ENCODE peak calls at places on chromosomes 7 and 10, in six cellular contexts. One of them, this sample, is unnamed.

GRCh38 chr7:55731931-55732330 is 130.6 kb downstream of the SEPTIN14 start:
- DNase-seq in NCI-H774: no peak
- DNase-seq in occipital lobe: no peak
- DNase-seq in left lobe of liver: no peak
- DNase-seq in T-helper 9 cell: no peak
- DNase-seq in astrocyte of the spinal cord: no peak
- DNase-seq in this sample: no peak

GRCh38 chr7:139825666-139826290 is 3.3 kb upstream of the TBXAS1 start:
- DNase-seq in NCI-H774: no peak
- DNase-seq in occipital lobe: no peak
- DNase-seq in left lobe of liver: no peak
- DNase-seq in T-helper 9 cell: no peak
- DNase-seq in astrocyte of the spinal cord: peak
- DNase-seq in this sample: no peak

GRCh38 chr7:142811154-142811737 is 40.5 kb downstream of the PRSS2 start:
- DNase-seq in NCI-H774: no peak
- DNase-seq in occipital lobe: no peak
- DNase-seq in left lobe of liver: no peak
- DNase-seq in T-helper 9 cell: no peak
- DNase-seq in astrocyte of the spinal cord: peak
- DNase-seq in this sample: peak

GRCh38 chr7:77433901-77434300 is 17.8 kb upstream of the GSAP start:
- DNase-seq in NCI-H774: no peak
- DNase-seq in occipital lobe: no peak
- DNase-seq in left lobe of liver: no peak
- DNase-seq in T-helper 9 cell: no peak
- DNase-seq in astrocyte of the spinal cord: no peak
- DNase-seq in this sample: no peak

GRCh38 chr10:35961501-35961900 is 319.4 kb upstream of the FZD8 start:
- DNase-seq in NCI-H774: no peak
- DNase-seq in occipital lobe: no peak
- DNase-seq in left lobe of liver: no peak
- DNase-seq in T-helper 9 cell: no peak
- DNase-seq in astrocyte of the spinal cord: peak
- DNase-seq in this sample: peak

GRCh38 chr7:12705878-12706277 is 18.4 kb downstream of the ARL4A start:
- DNase-seq in NCI-H774: no peak
- DNase-seq in occipital lobe: no peak
- DNase-seq in left lobe of liver: no peak
- DNase-seq in T-helper 9 cell: no peak
- DNase-seq in astrocyte of the spinal cord: no peak
- DNase-seq in this sample: no peak

GRCh38 chr7:1460757-1461639 is 1.7 kb upstream of the MICALL2 start:
- DNase-seq in NCI-H774: no peak
- DNase-seq in occipital lobe: no peak
- DNase-seq in left lobe of liver: peak
- DNase-seq in T-helper 9 cell: no peak
- DNase-seq in astrocyte of the spinal cord: peak
- DNase-seq in this sample: no peak

GRCh38 chr7:2472744-2473143 is 3.5 kb downstream of the GRIFIN start:
- DNase-seq in NCI-H774: no peak
- DNase-seq in occipital lobe: no peak
- DNase-seq in left lobe of liver: no peak
- DNase-seq in T-helper 9 cell: no peak
- DNase-seq in astrocyte of the spinal cord: no peak
- DNase-seq in this sample: peak

GRCh38 chr7:16189026-16189715 is 232.2 kb downstream of the CRPPA start:
- DNase-seq in NCI-H774: no peak
- DNase-seq in occipital lobe: no peak
- DNase-seq in left lobe of liver: no peak
- DNase-seq in T-helper 9 cell: no peak
- DNase-seq in astrocyte of the spinal cord: peak
- DNase-seq in this sample: no peak

GRCh38 chr10:78328592-78329404 is 295.1 kb downstream of the RPS24 start:
- DNase-seq in NCI-H774: no peak
- DNase-seq in occipital lobe: no peak
- DNase-seq in left lobe of liver: peak
- DNase-seq in T-helper 9 cell: no peak
- DNase-seq in astrocyte of the spinal cord: no peak
- DNase-seq in this sample: no peak

GRCh38 chr7:28729685-28730084 is 228.4 kb downstream of the TRIL start:
- DNase-seq in NCI-H774: no peak
- DNase-seq in occipital lobe: no peak
- DNase-seq in left lobe of liver: no peak
- DNase-seq in T-helper 9 cell: no peak
- DNase-seq in astrocyte of the spinal cord: peak
- DNase-seq in this sample: no peak

GRCh38 chr7:54813398-54813797 is 54.4 kb upstream of the SEC61G start:
- DNase-seq in NCI-H774: no peak
- DNase-seq in occipital lobe: peak
- DNase-seq in left lobe of liver: no peak
- DNase-seq in T-helper 9 cell: no peak
- DNase-seq in astrocyte of the spinal cord: peak
- DNase-seq in this sample: no peak

GRCh38 chr10:123375097-123375496 is 220.9 kb downstream of the BUB3 start:
- DNase-seq in NCI-H774: no peak
- DNase-seq in occipital lobe: no peak
- DNase-seq in left lobe of liver: no peak
- DNase-seq in T-helper 9 cell: no peak
- DNase-seq in astrocyte of the spinal cord: no peak
- DNase-seq in this sample: no peak

GRCh38 chr7:155215576-155216325 is 81.9 kb upstream of the INSIG1 start:
- DNase-seq in NCI-H774: no peak
- DNase-seq in occipital lobe: no peak
- DNase-seq in left lobe of liver: no peak
- DNase-seq in T-helper 9 cell: no peak
- DNase-seq in astrocyte of the spinal cord: no peak
- DNase-seq in this sample: no peak

GRCh38 chr7:69880848-69881247 is 282.6 kb downstream of the AUTS2 start:
- DNase-seq in NCI-H774: peak
- DNase-seq in occipital lobe: no peak
- DNase-seq in left lobe of liver: no peak
- DNase-seq in T-helper 9 cell: no peak
- DNase-seq in astrocyte of the spinal cord: no peak
- DNase-seq in this sample: peak

GRCh38 chr10:11823122-11823988 is at the start of gene PROSER2:
- DNase-seq in NCI-H774: peak
- DNase-seq in occipital lobe: no peak
- DNase-seq in left lobe of liver: peak
- DNase-seq in T-helper 9 cell: no peak
- DNase-seq in astrocyte of the spinal cord: peak
- DNase-seq in this sample: peak

GRCh38 chr7:131123991-131124629 is 203.6 kb upstream of the MKLN1 start:
- DNase-seq in NCI-H774: peak
- DNase-seq in occipital lobe: no peak
- DNase-seq in left lobe of liver: no peak
- DNase-seq in T-helper 9 cell: no peak
- DNase-seq in astrocyte of the spinal cord: no peak
- DNase-seq in this sample: no peak

GRCh38 chr7:100519580-100519979 is 19.4 kb upstream of the AGFG2 start:
- DNase-seq in NCI-H774: no peak
- DNase-seq in occipital lobe: no peak
- DNase-seq in left lobe of liver: no peak
- DNase-seq in T-helper 9 cell: no peak
- DNase-seq in astrocyte of the spinal cord: no peak
- DNase-seq in this sample: no peak

GRCh38 chr7:42733040-42733439 is 178.8 kb downstream of the C7orf25 start:
- DNase-seq in NCI-H774: no peak
- DNase-seq in occipital lobe: no peak
- DNase-seq in left lobe of liver: no peak
- DNase-seq in T-helper 9 cell: no peak
- DNase-seq in astrocyte of the spinal cord: no peak
- DNase-seq in this sample: no peak

GRCh38 chr10:79344502-79345195 is 2.6 kb upstream of the PPIF start:
- DNase-seq in NCI-H774: peak
- DNase-seq in occipital lobe: no peak
- DNase-seq in left lobe of liver: peak
- DNase-seq in T-helper 9 cell: no peak
- DNase-seq in astrocyte of the spinal cord: no peak
- DNase-seq in this sample: no peak

GRCh38 chr7:70259497-70259896 is 661.2 kb downstream of the AUTS2 start:
- DNase-seq in NCI-H774: no peak
- DNase-seq in occipital lobe: no peak
- DNase-seq in left lobe of liver: no peak
- DNase-seq in T-helper 9 cell: no peak
- DNase-seq in astrocyte of the spinal cord: peak
- DNase-seq in this sample: no peak